ENCODE peak calls at places on chromosomes 5 and 9, in four cellular contexts. One of them, this sample, is unnamed. For H4K20me1 and H3K4me1, the result is how much of the 10 kb centered on the place peaks cover.

GRCh38 chr9:131700765-131701433 is 39.0 kb downstream of the RAPGEF1 start:
- DNase-seq in mammary epithelial cell: no peak
- DNase-seq in HCT116: no peak
- DNase-seq in PC-3: no peak
- DNase-seq in this sample: no peak

GRCh38 chr5:56693220-56693579 is 122.1 kb upstream of the MAP3K1 start:
- DNase-seq in mammary epithelial cell: no peak
- DNase-seq in PC-3: no peak
- DNase-seq in HCT116: no peak
- DNase-seq in this sample: no peak

GRCh38 chr5:149545327-149545726 is 5.9 kb downstream of the CSNK1A1 start:
- DNase-seq in HCT116: no peak
- DNase-seq in PC-3: no peak
- DNase-seq in mammary epithelial cell: no peak
- DNase-seq in this sample: no peak

GRCh38 chr9:4324513-4324912 is 24.6 kb upstream of the GLIS3 start:
- DNase-seq in HCT116: no peak
- DNase-seq in PC-3: no peak
- DNase-seq in mammary epithelial cell: no peak
- DNase-seq in this sample: no peak

GRCh38 chr9:120386390-120387131 is 193.4 kb downstream of the CDK5RAP2 start:
- DNase-seq in HCT116: no peak
- DNase-seq in mammary epithelial cell: no peak
- DNase-seq in PC-3: no peak
- DNase-seq in this sample: no peak

GRCh38 chr5:177131352-177131710 is 2.2 kb upstream of the NSD1 start:
- DNase-seq in mammary epithelial cell: no peak
- DNase-seq in HCT116: no peak
- DNase-seq in PC-3: no peak
- DNase-seq in this sample: no peak

GRCh38 chr5:64923151-64923685 is 154.5 kb downstream of the CWC27 start:
- DNase-seq in PC-3: no peak
- DNase-seq in HCT116: no peak
- DNase-seq in mammary epithelial cell: no peak
- DNase-seq in this sample: no peak

GRCh38 chr5:59025734-59026133 is 442.9 kb downstream of the RAB3C start:
- DNase-seq in HCT116: no peak
- DNase-seq in PC-3: no peak
- DNase-seq in mammary epithelial cell: no peak
- DNase-seq in this sample: no peak

GRCh38 chr9:124505006-124505900 is 1.9 kb downstream of the NR5A1 start:
- DNase-seq in mammary epithelial cell: no peak
- DNase-seq in PC-3: no peak
- DNase-seq in HCT116: no peak
- DNase-seq in this sample: no peak

GRCh38 chr9:113155911-113156559 is 5.2 kb downstream of the SLC31A2 start:
- DNase-seq in mammary epithelial cell: no peak
- DNase-seq in HCT116: no peak
- DNase-seq in PC-3: no peak
- DNase-seq in this sample: no peak

GRCh38 chr9:128101231-128101641 is 26.3 kb downstream of the PTGES2 start:
- DNase-seq in mammary epithelial cell: no peak
- DNase-seq in HCT116: no peak
- DNase-seq in PC-3: no peak
- DNase-seq in this sample: no peak

GRCh38 chr9:128102196-128102595 is 25.3 kb downstream of the PTGES2 start:
- DNase-seq in PC-3: no peak
- DNase-seq in HCT116: no peak
- DNase-seq in mammary epithelial cell: no peak
- DNase-seq in this sample: no peak

GRCh38 chr9:128102861-128103588 is 24.5 kb downstream of the PTGES2 start:
- DNase-seq in mammary epithelial cell: no peak
- DNase-seq in PC-3: no peak
- DNase-seq in HCT116: no peak
- DNase-seq in this sample: no peak

GRCh38 chr9:128100581-128100980 is 26.9 kb downstream of the PTGES2 start:
- DNase-seq in HCT116: no peak
- DNase-seq in mammary epithelial cell: no peak
- DNase-seq in PC-3: no peak
- DNase-seq in this sample: no peak

GRCh38 chr9:128101690-128102089 is 25.8 kb downstream of the PTGES2 start:
- DNase-seq in PC-3: no peak
- DNase-seq in HCT116: no peak
- DNase-seq in mammary epithelial cell: no peak
- DNase-seq in this sample: no peak
- H4K20me1 ChIP-seq in PC-3: under half
- H4K20me1 ChIP-seq in HCT116: under half
- H4K20me1 ChIP-seq in mammary epithelial cell: under half
- H4K20me1 ChIP-seq in this sample: under half

GRCh38 chr9:94919376-94920098 is 193.0 kb downstream of the AOPEP start:
- DNase-seq in PC-3: peak
- DNase-seq in mammary epithelial cell: peak
- DNase-seq in HCT116: peak
- DNase-seq in this sample: peak

GRCh38 chr9:94915476-94916450 is 189.3 kb downstream of the AOPEP start:
- DNase-seq in HCT116: no peak
- DNase-seq in PC-3: no peak
- DNase-seq in mammary epithelial cell: no peak
- DNase-seq in this sample: no peak

GRCh38 chr9:94918038-94918753 is 191.7 kb downstream of the AOPEP start:
- DNase-seq in PC-3: no peak
- DNase-seq in mammary epithelial cell: no peak
- DNase-seq in HCT116: no peak
- DNase-seq in this sample: no peak

GRCh38 chr9:94913550-94913949 is 187.1 kb downstream of the AOPEP start:
- DNase-seq in mammary epithelial cell: no peak
- DNase-seq in PC-3: peak
- DNase-seq in HCT116: no peak
- DNase-seq in this sample: no peak

GRCh38 chr9:94916956-94917355 is 190.5 kb downstream of the AOPEP start:
- DNase-seq in HCT116: no peak
- DNase-seq in mammary epithelial cell: peak
- DNase-seq in PC-3: peak
- DNase-seq in this sample: no peak
- H3K4me1 ChIP-seq in HCT116: half or more
- H3K4me1 ChIP-seq in mammary epithelial cell: half or more
- H3K4me1 ChIP-seq in PC-3: half or more
- H3K4me1 ChIP-seq in this sample: half or more

GRCh38 chr9:123174079-123174478 is 94.3 kb downstream of the STRBP start:
- DNase-seq in PC-3: no peak
- DNase-seq in HCT116: no peak
- DNase-seq in mammary epithelial cell: no peak
- DNase-seq in this sample: no peak
- H3K9ac ChIP-seq in PC-3: no peak
- H3K9ac ChIP-seq in HCT116: no peak
- H3K9ac ChIP-seq in mammary epithelial cell: no peak
- H3K9ac ChIP-seq in this sample: no peak

DNA sequence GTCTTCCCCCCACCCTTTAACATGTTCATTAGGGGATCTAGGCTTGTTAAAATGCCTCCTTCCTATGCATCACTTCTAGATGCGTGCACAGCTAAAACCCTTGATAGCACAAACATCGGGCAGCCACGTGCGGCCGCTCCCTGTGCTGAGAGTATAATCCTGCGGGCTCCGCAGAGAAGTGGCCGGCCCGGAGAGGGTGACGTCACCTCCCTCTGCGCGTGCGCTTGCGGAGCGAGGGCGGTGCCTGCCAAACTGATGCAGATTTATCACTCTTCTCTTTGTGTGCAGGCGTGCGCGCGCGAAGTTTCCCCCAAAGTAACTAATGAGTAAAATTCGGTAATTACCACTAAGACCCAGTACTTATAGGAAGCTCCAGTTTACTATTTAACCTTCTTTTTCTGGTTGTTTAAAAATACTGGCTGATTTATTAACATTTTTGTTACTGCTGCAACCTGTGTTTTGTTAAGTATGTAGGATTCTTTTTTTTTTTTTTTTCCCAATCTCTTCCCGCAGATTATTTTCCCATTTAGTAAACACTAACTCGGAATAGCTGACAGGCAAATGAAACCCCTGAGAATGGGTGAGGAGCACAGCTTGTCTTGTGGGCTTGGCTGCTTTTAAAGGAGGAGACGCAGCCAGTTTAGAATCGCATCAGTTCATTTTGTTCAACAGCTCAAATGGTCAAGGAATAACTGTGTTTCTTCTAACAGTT is 121.6 kb downstream of the TRIO start:
- DNase-seq in mammary epithelial cell: peak
- DNase-seq in PC-3: peak
- DNase-seq in HCT116: peak
- DNase-seq in this sample: peak
- H4K20me1 ChIP-seq in mammary epithelial cell: under half
- H4K20me1 ChIP-seq in PC-3: under half
- H4K20me1 ChIP-seq in HCT116: under half
- H4K20me1 ChIP-seq in this sample: under half

DNA sequence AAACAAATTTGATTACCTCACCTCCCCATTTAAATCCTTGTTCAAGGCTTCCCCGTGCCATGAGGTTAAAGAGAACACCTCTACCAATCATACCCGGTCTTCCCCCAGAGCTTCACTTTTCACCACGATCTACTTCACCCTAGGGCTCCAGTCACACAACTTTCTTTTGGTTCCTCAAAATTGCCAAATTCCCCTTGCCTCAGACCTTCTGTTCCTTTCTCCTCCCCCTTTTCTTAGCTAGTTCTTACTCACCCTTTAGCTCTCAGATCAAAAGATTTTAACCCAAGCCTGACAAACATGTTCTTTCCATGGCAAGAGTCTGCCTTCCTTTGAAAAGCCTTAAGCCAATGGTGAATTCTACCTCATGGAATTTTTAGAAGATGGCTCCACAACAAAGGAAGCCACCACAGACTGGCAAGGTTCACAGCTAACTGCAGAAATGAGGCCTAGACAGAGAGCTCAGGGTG is 56.7 kb downstream of the MAPKAP1 start:
- DNase-seq in PC-3: peak
- DNase-seq in mammary epithelial cell: peak
- DNase-seq in HCT116: no peak
- DNase-seq in this sample: no peak
- H3K4me1 ChIP-seq in PC-3: under half
- H3K4me1 ChIP-seq in mammary epithelial cell: under half
- H3K4me1 ChIP-seq in HCT116: under half
- H3K4me1 ChIP-seq in this sample: under half

GRCh38 chr5:134088291-134088690 is 26.2 kb upstream of the TCF7 start:
- DNase-seq in HCT116: no peak
- DNase-seq in PC-3: no peak
- DNase-seq in mammary epithelial cell: no peak
- DNase-seq in this sample: no peak

GRCh38 chr5:134092875-134093274 is 21.6 kb upstream of the TCF7 start:
- DNase-seq in PC-3: peak
- DNase-seq in mammary epithelial cell: peak
- DNase-seq in HCT116: no peak
- DNase-seq in this sample: peak

GRCh38 chr5:134088994-134089560 is 25.4 kb upstream of the TCF7 start:
- DNase-seq in HCT116: no peak
- DNase-seq in PC-3: no peak
- DNase-seq in mammary epithelial cell: peak
- DNase-seq in this sample: no peak

GRCh38 chr5:134091626-134092121 is 22.8 kb upstream of the TCF7 start:
- DNase-seq in PC-3: no peak
- DNase-seq in mammary epithelial cell: no peak
- DNase-seq in HCT116: no peak
- DNase-seq in this sample: no peak

GRCh38 chr5:134090482-134090881 is 24.0 kb upstream of the TCF7 start:
- DNase-seq in PC-3: no peak
- DNase-seq in HCT116: no peak
- DNase-seq in mammary epithelial cell: no peak
- DNase-seq in this sample: no peak
- H3K9ac ChIP-seq in PC-3: no peak
- H3K9ac ChIP-seq in HCT116: no peak
- H3K9ac ChIP-seq in mammary epithelial cell: no peak
- H3K9ac ChIP-seq in this sample: no peak

This sample was measured in keratinocyte.